ENCODE peak calls at places on chromosomes 12 and 14, in nine cellular contexts. N is stomach; F is tibial artery; D is left lung; T is CD8-positive, alpha-beta T cell; U is adrenal gland; M is lung; B is mammary epithelial cell; P is heart right ventricle. L is an unnamed sample. For H3K27me3, the result is how much of the 10 kb centered on the place peaks cover.

GRCh38 chr12:42213954-42214426 is 24.1 kb downstream of the YAF2 start:
- DNase-seq in F (no peak), M (peak), D (no peak), B (no peak), T (no peak), P (peak), U (peak), N (peak), L (no peak)

GRCh38 chr14:65408113-65408512 is 4.4 kb upstream of the FUT8 start:
- DNase-seq in F (no peak), U (no peak), T (no peak), M (no peak), P (no peak), B (no peak), D (no peak), N (no peak), L (no peak)

GRCh38 chr12:56206373-56207166 is 15.2 kb downstream of the RNF41 start:
- DNase-seq in U (peak), T (no peak), N (peak), P (peak), D (no peak), M (peak), F (peak), B (peak), L (peak)

GRCh38 chr12:68428724-68429580 is 96.8 kb upstream of the MDM1 start:
- DNase-seq in B (no peak), M (no peak), F (no peak), N (no peak), P (no peak), U (no peak), T (no peak), D (no peak), L (no peak)

GRCh38 chr12:27468241-27468640 is 21.7 kb downstream of the SMCO2 start:
- DNase-seq in U (no peak), F (no peak), T (no peak), N (no peak), P (no peak), M (no peak), B (no peak), D (no peak), L (no peak)

GRCh38 chr12:27627123-27627835 is 69.0 kb upstream of the REP15 start:
- DNase-seq in B (peak), T (no peak), M (no peak), U (peak), D (no peak), F (peak), P (no peak), N (no peak), L (no peak)

GRCh38 chr12:76274699-76275098 is 73.5 kb downstream of the BBS10 start:
- DNase-seq in N (no peak), F (no peak), B (peak), T (no peak), M (no peak), U (no peak), D (no peak), P (no peak), L (no peak)

GRCh38 chr14:46988312-46988711 is 336.7 kb upstream of the RPL10L start:
- DNase-seq in U (no peak), D (no peak), N (no peak), P (no peak), B (no peak), M (no peak), T (no peak), F (no peak), L (no peak)

GRCh38 chr12:106139422-106140141 is 828 bp upstream of the NUAK1 start:
- DNase-seq in F (peak), P (peak), M (peak), U (peak), T (no peak), B (peak), D (peak), N (peak), L (peak)

GRCh38 chr12:108430245-108430644 is 84.8 kb upstream of the FICD start:
- DNase-seq in T (no peak), B (no peak), N (no peak), D (no peak), U (no peak), M (no peak), F (no peak), P (no peak), L (no peak)

GRCh38 chr12:95178136-95178535 is 39.1 kb downstream of the FGD6 start:
- DNase-seq in U (no peak), B (no peak), D (no peak), N (no peak), M (no peak), P (no peak), F (no peak), T (no peak), L (no peak)

GRCh38 chr12:108955225-108955835 is 65.5 kb downstream of the SVOP start:
- DNase-seq in N (no peak), F (no peak), B (peak), U (peak), M (no peak), D (no peak), T (no peak), P (peak), L (no peak)

GRCh38 chr14:56065621-56066295 is 52.5 kb upstream of the PELI2 start:
- DNase-seq in N (no peak), F (no peak), U (no peak), M (no peak), D (no peak), T (no peak), B (no peak), P (no peak), L (no peak)

GRCh38 chr12:6829532-6830220 is 1.5 kb downstream of the P3H3 start:
- DNase-seq in M (no peak), D (no peak), P (no peak), T (no peak), N (no peak), F (no peak), U (no peak), B (no peak), L (no peak)

GRCh38 chr12:15407025-15407424 is 84.7 kb downstream of the PTPRO start:
- DNase-seq in F (no peak), B (no peak), N (no peak), D (no peak), P (no peak), U (no peak), M (no peak), T (no peak), L (no peak)

GRCh38 chr12:38921025-38921677 is 15.8 kb upstream of the CPNE8 start:
- DNase-seq in F (no peak), D (no peak), N (peak), M (peak), U (peak), T (no peak), P (peak), B (peak), L (no peak)

GRCh38 chr14:91869556-91869955 is 2.2 kb upstream of the TC2N start:
- DNase-seq in B (no peak), U (no peak), T (no peak), P (no peak), D (no peak), M (no peak), N (no peak), F (no peak), L (no peak)

GRCh38 chr14:30270200-30271161 is 288.5 kb upstream of the G2E3 start:
- DNase-seq in U (peak), M (peak), F (peak), B (peak), T (peak), P (peak), D (peak), N (peak), L (peak)

DNA sequence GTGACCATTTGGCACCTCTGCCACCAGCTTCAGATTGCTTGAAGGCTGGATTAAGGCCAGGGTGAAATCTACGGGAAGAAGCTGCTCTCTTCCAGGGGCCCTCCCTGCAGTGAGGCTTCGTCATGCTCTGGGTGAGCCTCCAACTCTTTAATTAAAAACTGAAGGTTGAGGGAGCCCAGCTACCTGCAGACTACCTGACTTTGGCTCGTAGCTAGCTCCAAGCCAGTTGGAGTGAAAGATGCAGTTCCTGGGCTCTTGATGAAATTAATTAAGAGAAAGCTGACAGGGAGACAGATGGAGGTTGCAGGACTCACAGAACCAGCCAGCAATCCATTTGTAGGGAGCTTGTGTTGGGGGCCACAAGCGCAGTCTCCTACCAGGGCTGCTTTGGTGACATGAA is 168.5 kb upstream of the SFSWAP start:
- DNase-seq in D (no peak), P (no peak), F (no peak), M (no peak), N (no peak), U (no peak), T (no peak), B (no peak), L (no peak)
- H3K27me3 ChIP-seq in D (under half), P (under half), F (under half), M (under half), N (under half), U (under half), T (under half), B (under half), L (under half)

GRCh38 chr14:104436047-104436531 is 143.5 kb upstream of the C14orf180 start:
- DNase-seq in B (no peak), D (peak), F (peak), N (peak), T (no peak), U (peak), M (peak), P (peak), L (no peak)

GRCh38 chr14:104434214-104435076 is 145.1 kb upstream of the C14orf180 start:
- DNase-seq in B (no peak), P (no peak), N (peak), T (no peak), F (no peak), U (no peak), D (no peak), M (no peak), L (no peak)

GRCh38 chr14:104436741-104437701 is 142.5 kb upstream of the C14orf180 start:
- DNase-seq in M (peak), N (peak), F (peak), T (no peak), U (no peak), P (no peak), D (peak), B (no peak), L (peak)

GRCh38 chr14:104433401-104434213 is 146.0 kb upstream of the C14orf180 start:
- DNase-seq in T (no peak), D (peak), N (peak), M (no peak), P (no peak), B (no peak), F (peak), U (no peak), L (no peak)

DNA sequence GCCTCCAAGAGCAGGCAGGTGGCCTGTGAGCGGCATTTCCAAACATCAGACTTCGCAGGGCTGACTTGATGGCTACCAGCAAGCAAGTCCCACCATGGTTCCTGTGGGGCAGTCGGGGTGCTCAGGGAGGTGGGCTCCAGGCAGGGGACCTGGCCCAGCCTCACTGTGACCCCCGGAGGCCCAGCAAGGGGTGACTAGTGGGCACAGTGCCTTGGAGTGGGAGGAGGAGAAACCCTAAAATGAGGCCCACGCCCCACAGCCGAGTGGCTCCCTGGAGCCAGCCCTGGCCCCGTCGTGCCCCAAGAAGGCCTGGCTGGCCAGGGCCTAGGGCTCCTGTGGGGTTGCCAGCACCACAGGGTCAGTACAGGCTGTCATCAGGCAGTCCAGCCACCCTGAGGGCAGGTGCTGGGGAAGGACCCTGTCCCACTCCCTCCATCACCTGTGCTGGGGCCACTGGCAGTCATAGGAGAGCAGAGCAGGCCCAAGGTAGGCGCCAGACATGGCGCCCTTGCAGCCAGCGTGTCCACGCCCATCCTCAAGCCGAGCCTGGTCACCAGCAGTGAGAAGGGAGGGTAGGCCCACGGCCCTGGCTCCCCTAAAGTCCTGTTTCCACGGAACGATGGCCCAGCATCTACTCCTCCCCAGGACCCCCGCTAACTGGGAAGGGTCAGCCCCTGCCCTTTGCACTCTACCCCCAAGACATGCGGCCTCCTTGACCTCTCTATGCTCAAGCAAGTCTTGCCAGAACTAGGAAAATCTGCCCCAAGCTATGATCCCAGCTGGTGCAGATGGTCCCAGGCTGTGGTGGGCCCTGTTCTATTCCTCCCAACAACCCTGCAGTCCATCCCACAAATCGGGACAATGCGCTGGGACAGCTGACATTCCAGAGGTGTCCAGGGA is 144.2 kb upstream of the C14orf180 start:
- DNase-seq in P (no peak), F (no peak), D (no peak), M (peak), U (no peak), N (no peak), T (no peak), B (no peak), L (peak)
- H3K27ac ChIP-seq in P (peak), F (no peak), D (peak), M (peak), U (no peak), N (no peak), T (no peak), B (no peak), L (no peak)

GRCh38 chr14:70190156-70190555 is 1.4 kb upstream of the SLC8A3 start:
- DNase-seq in M (no peak), U (no peak), F (no peak), T (no peak), N (no peak), D (no peak), P (no peak), B (no peak), L (no peak)

GRCh38 chr14:70189678-70190077 is 927 bp upstream of the SLC8A3 start:
- DNase-seq in N (no peak), M (no peak), D (no peak), B (no peak), U (no peak), T (no peak), F (no peak), P (no peak), L (no peak)

GRCh38 chr14:70188292-70188607 is 501 bp downstream of the SLC8A3 start:
- DNase-seq in B (no peak), F (no peak), U (no peak), T (no peak), P (no peak), D (peak), N (no peak), M (no peak), L (no peak)

GRCh38 chr14:70186826-70187483 is 1.8 kb downstream of the SLC8A3 start:
- DNase-seq in B (no peak), F (no peak), U (no peak), P (no peak), M (no peak), D (peak), N (no peak), T (no peak), L (no peak)

DNA sequence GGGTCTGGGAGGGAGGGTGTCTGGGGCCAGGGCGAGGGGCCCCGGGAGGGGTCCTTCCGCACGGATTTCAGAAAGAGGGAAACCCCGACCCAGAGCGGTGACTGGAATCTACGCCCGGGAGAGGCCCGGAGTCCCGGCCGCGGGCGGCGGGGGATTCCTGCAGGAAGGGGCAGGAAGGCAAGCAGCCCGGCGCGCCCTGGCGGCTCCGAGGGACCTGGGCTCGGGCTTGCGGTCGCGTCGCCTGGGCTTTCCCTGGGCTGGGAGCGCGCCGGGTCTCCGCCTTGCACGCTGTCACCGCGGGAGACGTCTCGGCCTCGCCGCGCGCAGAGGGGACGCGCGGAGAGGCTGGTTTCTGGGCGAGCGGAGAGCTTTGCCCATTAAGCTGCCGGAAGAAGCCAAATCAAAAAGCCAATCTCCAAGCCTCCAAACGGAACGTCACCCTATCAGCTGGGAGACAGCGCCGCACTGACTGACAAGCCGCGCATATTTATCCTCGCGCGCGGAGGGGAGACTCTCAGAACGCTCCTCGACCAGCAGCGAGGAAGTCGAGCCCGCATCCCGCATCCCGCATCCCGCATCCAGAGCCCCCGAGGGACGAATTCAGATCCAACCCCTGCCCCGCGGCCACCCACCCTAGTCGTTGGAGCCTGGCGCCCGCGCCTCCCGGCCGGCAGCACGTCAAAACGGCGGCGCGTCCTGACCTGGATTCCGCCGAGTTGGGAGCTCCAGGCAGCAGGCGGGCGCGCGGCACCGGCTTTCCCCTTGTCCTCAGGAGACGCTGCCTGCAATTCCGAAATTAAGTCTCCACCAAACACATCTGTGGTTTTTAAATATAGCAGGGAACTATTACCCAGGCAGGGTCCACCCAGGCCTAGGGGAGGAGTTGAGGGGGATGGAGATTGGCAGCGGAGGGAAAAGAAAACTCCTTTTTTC is at the start of gene SLC8A3:
- DNase-seq in N (peak), P (no peak), U (no peak), B (peak), D (peak), M (no peak), F (no peak), T (no peak), L (peak)
- H3K27me3 ChIP-seq in N (under half), P (half or more), U (under half), B (under half), D (under half), M (under half), F (under half), T (under half), L (under half)

GRCh38 chr14:33505963-33506329 is 444.9 kb downstream of the EGLN3 start:
- DNase-seq in F (no peak), T (no peak), P (no peak), M (no peak), B (no peak), D (no peak), N (no peak), U (no peak), L (no peak)
- H3K27ac ChIP-seq in F (no peak), T (no peak), P (no peak), M (no peak), B (no peak), D (no peak), N (no peak), U (no peak), L (no peak)

DNA sequence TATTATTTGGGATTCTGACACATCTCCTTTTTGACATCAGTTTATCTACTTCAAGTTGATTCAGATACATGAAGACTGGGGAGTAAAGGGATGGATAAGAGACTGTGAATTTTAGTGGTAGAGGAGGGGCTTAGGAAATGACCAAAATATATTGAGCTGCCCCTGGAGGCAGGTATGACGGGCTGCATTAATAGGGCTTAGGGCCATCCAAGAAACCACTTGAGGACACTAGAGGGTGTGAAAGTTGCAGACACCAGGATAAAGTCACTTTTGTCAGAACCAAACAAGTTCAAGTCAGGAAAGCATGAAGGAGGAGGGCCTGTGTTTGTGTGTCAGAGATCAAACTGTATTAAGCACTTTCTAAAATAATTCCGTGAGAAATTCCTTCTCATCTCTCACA is 137.1 kb downstream of the SLC38A1 start:
- DNase-seq in F (no peak), B (no peak), D (no peak), T (no peak), N (no peak), M (no peak), U (no peak), P (no peak), L (no peak)
- H3K27me3 ChIP-seq in F (under half), B (under half), D (under half), T (under half), N (under half), M (under half), U (under half), P (under half), L (under half)

GRCh38 chr12:40010899-40011774 is 94.7 kb downstream of the SLC2A13 start:
- DNase-seq in P (peak), M (peak), T (peak), F (no peak), U (peak), D (no peak), N (peak), B (peak), L (no peak)
- H3K27ac ChIP-seq in P (peak), M (peak), T (no peak), F (peak), U (no peak), D (no peak), N (no peak), B (no peak), L (no peak)

GRCh38 chr12:111028830-111029229 is 108.5 kb upstream of the MYL2 start:
- DNase-seq in N (no peak), D (no peak), P (no peak), M (no peak), U (no peak), F (no peak), B (no peak), T (no peak), L (no peak)
- H3K27me3 ChIP-seq in N (under half), D (under half), P (under half), M (under half), U (under half), F (under half), B (under half), T (under half), L (half or more)

GRCh38 chr12:110874781-110875180 is 28.0 kb downstream of the CCDC63 start:
- DNase-seq in P (no peak), F (no peak), T (no peak), N (no peak), D (no peak), B (no peak), M (no peak), U (no peak), L (no peak)

GRCh38 chr12:110869803-110870202 is 23.0 kb downstream of the CCDC63 start:
- DNase-seq in F (no peak), D (no peak), M (no peak), P (no peak), U (no peak), T (no peak), B (no peak), N (no peak), L (no peak)

GRCh38 chr12:110872100-110872499 is 25.3 kb downstream of the CCDC63 start:
- DNase-seq in D (no peak), N (no peak), T (no peak), F (no peak), P (no peak), M (no peak), U (no peak), B (no peak), L (no peak)

GRCh38 chr12:110869035-110869434 is 22.2 kb downstream of the CCDC63 start:
- DNase-seq in T (no peak), N (no peak), B (no peak), U (no peak), D (no peak), F (no peak), P (no peak), M (no peak), L (no peak)

GRCh38 chr12:110874351-110874750 is 27.6 kb downstream of the CCDC63 start:
- DNase-seq in M (no peak), T (no peak), N (no peak), U (no peak), F (no peak), D (no peak), P (no peak), B (no peak), L (no peak)
- H3K27ac ChIP-seq in M (no peak), T (no peak), N (no peak), U (no peak), F (no peak), D (no peak), P (no peak), B (no peak), L (no peak)

GRCh38 chr14:59342108-59342507 is 123.1 kb downstream of the GPR135 start:
- DNase-seq in U (no peak), N (no peak), T (no peak), M (no peak), B (no peak), P (no peak), D (no peak), F (no peak), L (no peak)
- H3K27me3 ChIP-seq in U (under half), N (under half), T (under half), M (under half), B (under half), P (under half), D (under half), F (under half), L (under half)

GRCh38 chr14:97513891-97514290 is 716.7 kb downstream of the VRK1 start:
- DNase-seq in M (no peak), N (no peak), D (no peak), P (no peak), T (no peak), B (no peak), U (no peak), F (no peak), L (no peak)
- H3K27ac ChIP-seq in M (no peak), N (no peak), D (no peak), P (no peak), T (no peak), B (no peak), U (no peak), F (no peak), L (no peak)

L was measured in dorsolateral prefrontal cortex.